ENCODE peak calls at places on chromosomes 1 and 21, in six cellular contexts. Q is omental fat pad, P is choroid plexus epithelial cell, Y is MV-4-11, T is T-helper 9 cell, R is AG08396. S is an unnamed sample.
A peak's percentile ranks its signal among the peaks of the same experiment; 100 is the strongest.

GRCh38 chr21:38479641-38480515 is 18.4 kb downstream of the ERG start:
- DNase-seq in Q (no peak), P (no peak), Y (no peak), T (no peak), R (no peak), S (no peak)

GRCh38 chr1:21680918-21681317 is 11.8 kb upstream of the RAP1GAP start:
- DNase-seq in Q (no peak), P (no peak), Y (no peak), T (no peak), R (no peak), S (no peak)

GRCh38 chr1:214332950-214333798 is 52.2 kb downstream of the SMYD2 start:
- DNase-seq in Q (peak; percentile 55), P (peak; percentile 72), Y (peak; percentile 63), T (peak; percentile 18), R (peak; percentile 56), S (peak; percentile 69)

GRCh38 chr1:220874201-220874655 is 5.0 kb upstream of the HLX start:
- DNase-seq in Q (no peak), P (peak; percentile 68), Y (peak; percentile 54), T (no peak), R (peak; percentile 63), S (peak; percentile 58)

GRCh38 chr1:41464886-41465285 is 19.6 kb downstream of the EDN2 start:
- DNase-seq in Q (no peak), P (no peak), Y (no peak), T (no peak), R (no peak), S (no peak)

GRCh38 chr1:116832268-116832931 is 77.3 kb upstream of the PTGFRN start:
- DNase-seq in Q (no peak), P (no peak), Y (no peak), T (no peak), R (no peak), S (no peak)

GRCh38 chr1:17958704-17959103 is 148.9 kb upstream of the IGSF21 start:
- DNase-seq in Q (no peak), P (no peak), Y (peak; percentile 66), T (no peak), R (no peak), S (no peak)

GRCh38 chr1:78792756-78793155 is 143.1 kb downstream of the IFI44 start:
- DNase-seq in Q (no peak), P (no peak), Y (no peak), T (no peak), R (no peak), S (no peak)

GRCh38 chr1:240312872-240313271 is 221.2 kb downstream of the FMN2 start:
- DNase-seq in Q (no peak), P (peak; percentile 61), Y (peak; percentile 87), T (no peak), R (peak; percentile 42), S (peak; percentile 84)

GRCh38 chr1:23548704-23549143 is 10.6 kb downstream of the ID3 start:
- DNase-seq in Q (no peak), P (peak; percentile 40), Y (no peak), T (no peak), R (no peak), S (no peak)

GRCh38 chr1:27868932-27869718 is 3.2 kb upstream of the THEMIS2 start:
- DNase-seq in Q (no peak), P (no peak), Y (peak; percentile 78), T (peak; percentile 46), R (no peak), S (no peak)

GRCh38 chr1:50023292-50024159 is at the start of gene AGBL4:
- DNase-seq in Q (no peak), P (peak; percentile 5), Y (no peak), T (no peak), R (peak; percentile 39), S (no peak)

GRCh38 chr21:36218691-36219090 is 62.1 kb downstream of the DOP1B start:
- DNase-seq in Q (no peak), P (no peak), Y (no peak), T (no peak), R (no peak), S (no peak)

GRCh38 chr1:57678138-57678537 is 254.3 kb upstream of the DAB1 start:
- DNase-seq in Q (no peak), P (no peak), Y (peak; percentile 32), T (no peak), R (no peak), S (no peak)

GRCh38 chr1:24163999-24164398 is 21.1 kb upstream of the IL22RA1 start:
- DNase-seq in Q (no peak), P (no peak), Y (no peak), T (no peak), R (no peak), S (no peak)

GRCh38 chr1:17826165-17826488 is 71.0 kb downstream of the ACTL8 start:
- DNase-seq in Q (peak; percentile 41), P (peak; percentile 43), Y (no peak), T (no peak), R (peak; percentile 73), S (no peak)

GRCh38 chr1:197614916-197615692 is 160.2 kb downstream of the DENND1B start:
- DNase-seq in Q (no peak), P (peak; percentile 76), Y (peak; percentile 21), T (no peak), R (peak; percentile 14), S (peak; percentile 67)

GRCh38 chr1:14826172-14826636 is 227.7 kb downstream of the KAZN start:
- DNase-seq in Q (no peak), P (peak; percentile 95), Y (peak; percentile 73), T (no peak), R (peak; percentile 75), S (peak; percentile 57)

GRCh38 chr1:16146888-16147614 is 8.8 kb downstream of the EPHA2 start:
- DNase-seq in Q (no peak), P (peak; percentile 51), Y (no peak), T (no peak), R (no peak), S (no peak)

GRCh38 chr1:22969224-22969829 is 3.3 kb downstream of the LACTBL1 start:
- DNase-seq in Q (no peak), P (peak; percentile 97), Y (no peak), T (no peak), R (peak; percentile 39), S (peak; percentile 60)

GRCh38 chr21:43899307-43900077 is 34.5 kb downstream of the AGPAT3 start:
- DNase-seq in Q (no peak), P (no peak), Y (no peak), T (no peak), R (no peak), S (no peak)

GRCh38 chr1:150165622-150166612 is 16.2 kb downstream of the PLEKHO1 start:
- DNase-seq in Q (no peak), P (peak; percentile 67), Y (peak; percentile 27), T (peak; percentile 45), R (peak; percentile 26), S (peak; percentile 81)

GRCh38 chr1:23202263-23202749 is 15.0 kb downstream of the HTR1D start:
- DNase-seq in Q (no peak), P (peak; percentile 65), Y (no peak), T (no peak), R (no peak), S (peak; percentile 50)

GRCh38 chr1:207830788-207831187 is 78.9 kb downstream of the CD46 start:
- DNase-seq in Q (no peak), P (no peak), Y (no peak), T (no peak), R (no peak), S (no peak)

GRCh38 chr1:92291372-92291999 is 7.3 kb downstream of the GLMN start:
- DNase-seq in Q (no peak), P (peak; percentile 88), Y (peak; percentile 65), T (no peak), R (peak; percentile 51), S (peak; percentile 35)

GRCh38 chr1:110370827-110371226 is 20.0 kb downstream of the SLC16A4 start:
- DNase-seq in Q (no peak), P (peak; percentile 74), Y (no peak), T (no peak), R (peak; percentile 28), S (peak; percentile 36)

GRCh38 chr1:6316240-6317100 is 55.6 kb upstream of the GPR153 start:
- DNase-seq in Q (no peak), P (no peak), Y (no peak), T (no peak), R (no peak), S (no peak)

GRCh38 chr1:64536836-64537490 is 67.0 kb downstream of the CACHD1 start:
- DNase-seq in Q (no peak), P (no peak), Y (no peak), T (no peak), R (no peak), S (no peak)

GRCh38 chr1:56477164-56478111 is 101.9 kb downstream of the PLPP3 start:
- DNase-seq in Q (no peak), P (peak; percentile 80), Y (no peak), T (no peak), R (peak; percentile 86), S (no peak)

GRCh38 chr1:19074361-19074901 is 118.0 kb upstream of the IFFO2 start:
- DNase-seq in Q (no peak), P (no peak), Y (peak; percentile 29), T (peak; percentile 42), R (no peak), S (no peak)

GRCh38 chr1:216034506-216034905 is 388.7 kb downstream of the USH2A start:
- DNase-seq in Q (no peak), P (no peak), Y (peak; percentile 45), T (no peak), R (no peak), S (no peak)

GRCh38 chr1:172108494-172108893 is 267.2 kb downstream of the DNM3 start:
- DNase-seq in Q (no peak), P (no peak), Y (no peak), T (no peak), R (no peak), S (peak; percentile 17)

GRCh38 chr21:44732956-44733355 is 21.6 kb upstream of the TSPEAR start:
- DNase-seq in Q (no peak), P (no peak), Y (no peak), T (no peak), R (no peak), S (no peak)

GRCh38 chr1:112444269-112444668 is 48.3 kb downstream of the CTTNBP2NL start:
- DNase-seq in Q (no peak), P (peak; percentile 48), Y (no peak), T (no peak), R (no peak), S (peak; percentile 40)

GRCh38 chr1:174939771-174940545 is 59.8 kb upstream of the CACYBP start:
- DNase-seq in Q (no peak), P (no peak), Y (no peak), T (no peak), R (no peak), S (no peak)